ENCODE peak calls at places on chromosomes 5 and 9, in six cellular contexts. Z is trophoblast cell, K is H1, U is IMR-90, L is mesenchymal stem cell, V is neuronal stem cell. E is an unnamed sample.

GRCh38 chr5:125149503-125149902 is 403.1 kb upstream of the ZNF608 start:
- DNase-seq in Z (no peak), K (no peak), U (no peak), L (peak; percentile 61), V (no peak), E (no peak)

GRCh38 chr9:87383341-87384150 is 114.1 kb upstream of the DAPK1 start:
- DNase-seq in Z (no peak), K (no peak), U (no peak), L (no peak), V (no peak), E (no peak)

GRCh38 chr9:69325409-69326212 is 596 bp downstream of the ENTREP1 start:
- DNase-seq in Z (peak; percentile 17), K (no peak), U (no peak), L (no peak), V (no peak), E (peak; percentile 52)

GRCh38 chr5:1243487-1244152 is 18.4 kb downstream of the SLC6A18 start:
- DNase-seq in Z (no peak), K (no peak), U (no peak), L (no peak), V (no peak), E (no peak)

GRCh38 chr5:125277494-125278154 is 531.2 kb upstream of the ZNF608 start:
- DNase-seq in Z (peak; percentile 63), K (no peak), U (peak; percentile 94), L (peak; percentile 67), V (no peak), E (no peak)

GRCh38 chr9:73133921-73134407 is 17.7 kb upstream of the ANXA1 start:
- DNase-seq in Z (peak; percentile 51), K (no peak), U (no peak), L (no peak), V (no peak), E (no peak)

GRCh38 chr5:14902826-14903560 is 31.4 kb upstream of the ANKH start:
- DNase-seq in Z (no peak), K (no peak), U (no peak), L (no peak), V (no peak), E (no peak)

GRCh38 chr9:132854832-132855231 is 23.3 kb downstream of the AK8 start:
- DNase-seq in Z (no peak), K (no peak), U (no peak), L (no peak), V (no peak), E (no peak)

GRCh38 chr5:115641948-115642347 is 16.1 kb upstream of the TMED7 start:
- DNase-seq in Z (peak; percentile 27), K (no peak), U (peak; percentile 11), L (no peak), V (no peak), E (no peak)

GRCh38 chr9:98793031-98793430 is 3.3 kb downstream of the ANKS6 start:
- DNase-seq in Z (no peak), K (no peak), U (no peak), L (no peak), V (no peak), E (no peak)

GRCh38 chr5:3218916-3219650 is 376.5 kb upstream of the IRX1 start:
- DNase-seq in Z (no peak), K (no peak), U (no peak), L (no peak), V (no peak), E (no peak)

GRCh38 chr5:178205010-178205748 is 846 bp downstream of the HNRNPAB start:
- DNase-seq in Z (peak; percentile 70), K (no peak), U (peak; percentile 62), L (peak; percentile 72), V (peak; percentile 46), E (peak; percentile 62)

GRCh38 chr5:169291877-169292276 is 9.1 kb downstream of the SLIT3 start:
- DNase-seq in Z (no peak), K (no peak), U (no peak), L (no peak), V (no peak), E (no peak)

GRCh38 chr5:63245271-63245670 is 666.7 kb downstream of the LRRC70 start:
- DNase-seq in Z (no peak), K (no peak), U (no peak), L (peak; percentile 50), V (no peak), E (no peak)

GRCh38 chr9:22079873-22080341 is 70.8 kb upstream of the CDKN2B start:
- DNase-seq in Z (peak; percentile 24), K (no peak), U (peak; percentile 87), L (peak; percentile 68), V (no peak), E (no peak)

GRCh38 chr5:97854871-97855762 is 672.1 kb upstream of the RIOK2 start:
- DNase-seq in Z (no peak), K (peak; percentile 7), U (peak; percentile 72), L (peak; percentile 45), V (no peak), E (peak; percentile 28)

GRCh38 chr9:91214086-91214485 is 147.6 kb downstream of the AUH start:
- DNase-seq in Z (peak; percentile 25), K (no peak), U (peak; percentile 39), L (no peak), V (no peak), E (no peak)

GRCh38 chr5:74357827-74358226 is 282.7 kb downstream of the ENC1 start:
- DNase-seq in Z (no peak), K (no peak), U (peak; percentile 19), L (no peak), V (no peak), E (no peak)

GRCh38 chr5:137566118-137566541 is 67.0 kb upstream of the SPOCK1 start:
- DNase-seq in Z (no peak), K (no peak), U (peak; percentile 7), L (no peak), V (no peak), E (no peak)

GRCh38 chr9:84404095-84404686 is 63.6 kb upstream of the SLC28A3 start:
- DNase-seq in Z (peak; percentile 24), K (no peak), U (no peak), L (peak; percentile 3), V (peak; percentile 23), E (peak; percentile 43)

GRCh38 chr5:142151436-142152382 is 43.1 kb downstream of the NDFIP1 start:
- DNase-seq in Z (peak; percentile 80), K (no peak), U (peak; percentile 89), L (peak; percentile 76), V (peak; percentile 64), E (no peak)

GRCh38 chr9:76216161-76216649 is 178.0 kb downstream of the RFK start:
- DNase-seq in Z (peak; percentile 75), K (no peak), U (peak; percentile 98), L (peak; percentile 95), V (no peak), E (no peak)
- H3K23ac ChIP-seq in Z (no peak overlapping the region), K (no peak overlapping the region), U (peak overlapping the region; percentile 93), L (no peak overlapping the region), V (no peak overlapping the region), E (no peak overlapping the region)

DNA sequence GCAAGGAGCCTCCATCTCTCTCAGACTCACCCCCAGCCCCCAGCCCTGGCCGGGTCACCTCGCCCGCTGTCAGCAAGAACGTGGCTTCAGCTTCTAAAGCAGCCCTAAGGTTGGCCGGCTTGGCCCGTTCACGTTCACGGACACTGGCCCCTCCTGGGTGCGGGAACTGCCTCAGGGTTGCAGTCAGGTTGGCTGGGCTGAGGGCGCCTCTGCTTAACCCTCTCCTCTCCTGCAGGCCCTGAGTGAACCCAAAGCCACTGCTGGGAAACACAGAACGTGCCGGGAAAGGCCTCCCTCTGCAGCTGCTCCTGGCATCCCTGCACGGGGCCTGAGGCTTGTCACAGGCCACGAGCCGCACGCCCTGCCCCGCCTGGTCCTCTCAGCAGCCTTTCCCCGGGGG is 40.1 kb upstream of the UBAC1 start:
- DNase-seq in Z (peak; percentile 12), K (no peak), U (no peak), L (no peak), V (no peak), E (no peak)
- H4K91ac ChIP-seq in Z (no peak overlapping the region), K (peak overlapping the region; percentile 27), U (no peak overlapping the region), L (no peak overlapping the region), V (no peak overlapping the region), E (no peak overlapping the region)

DNA sequence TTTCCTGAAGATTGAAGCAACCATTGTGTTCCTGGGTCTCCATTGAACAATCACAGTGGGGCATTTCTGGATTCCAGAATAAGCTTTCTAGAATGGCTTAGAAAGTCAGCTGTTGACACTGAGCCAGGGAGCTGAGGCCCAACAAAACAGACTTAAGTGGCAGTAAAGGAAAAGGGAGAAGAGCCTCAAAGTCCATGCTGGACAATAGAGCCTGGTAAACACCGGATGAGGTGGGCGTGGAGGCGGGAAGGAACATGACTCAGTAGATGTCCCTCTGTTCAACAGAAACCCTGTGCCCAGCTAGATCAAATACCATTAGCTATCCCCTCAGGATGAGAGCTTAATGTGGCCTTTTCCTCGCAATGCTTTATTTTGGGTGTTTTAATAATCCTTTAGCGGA is 14.7 kb downstream of the SPARC start:
- DNase-seq in Z (no peak), K (no peak), U (peak; percentile 63), L (peak; percentile 66), V (no peak), E (no peak)
- H3K23ac ChIP-seq in Z (no peak overlapping the region), K (no peak overlapping the region), U (peak overlapping the region; percentile 53), L (no peak overlapping the region), V (no peak overlapping the region), E (no peak overlapping the region)

GRCh38 chr5:114447084-114447773 is 85.4 kb downstream of the KCNN2 start:
- DNase-seq in Z (peak; percentile 23), K (no peak), U (peak; percentile 3), L (no peak), V (no peak), E (no peak)
- H4K91ac ChIP-seq in Z (no peak overlapping the region), K (no peak overlapping the region), U (no peak overlapping the region), L (no peak overlapping the region), V (no peak overlapping the region), E (no peak overlapping the region)

GRCh38 chr5:36251218-36251617 is 9.5 kb upstream of the NADK2 start:
- DNase-seq in Z (no peak), K (no peak), U (no peak), L (no peak), V (no peak), E (no peak)
- H3K23ac ChIP-seq in Z (no peak overlapping the region), K (no peak overlapping the region), U (no peak overlapping the region), L (no peak overlapping the region), V (no peak overlapping the region), E (no peak overlapping the region)

DNA sequence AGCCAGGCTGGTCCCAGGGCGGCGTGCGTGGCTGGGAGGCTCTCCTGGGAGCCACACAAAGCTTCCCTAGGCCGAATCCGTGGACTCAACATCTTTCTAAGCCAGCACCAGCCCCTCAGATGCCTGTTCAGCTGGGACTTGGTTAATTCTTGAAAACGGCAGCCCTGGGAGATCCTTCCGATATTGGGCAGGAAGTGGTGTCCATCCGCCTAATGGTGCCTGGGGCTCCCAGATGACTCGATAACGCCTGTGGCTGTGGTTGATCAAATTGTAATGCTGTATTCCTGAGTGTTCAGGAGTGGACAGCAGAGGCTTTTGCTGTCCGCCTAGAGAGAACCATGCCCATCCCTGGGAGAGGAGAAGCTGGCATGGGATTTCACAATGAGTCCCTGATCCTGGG is 14.1 kb downstream of the KCNT1 start:
- DNase-seq in Z (no peak), K (no peak), U (no peak), L (no peak), V (no peak), E (no peak)
- H4K91ac ChIP-seq in Z (no peak overlapping the region), K (no peak overlapping the region), U (no peak overlapping the region), L (no peak overlapping the region), V (no peak overlapping the region), E (no peak overlapping the region)

GRCh38 chr5:72834919-72835318 is 18.5 kb downstream of the TNPO1 start:
- DNase-seq in Z (peak; percentile 84), K (no peak), U (no peak), L (no peak), V (no peak), E (no peak)
- H3K23ac ChIP-seq in Z (peak overlapping the region; percentile 69), K (no peak overlapping the region), U (no peak overlapping the region), L (no peak overlapping the region), V (no peak overlapping the region), E (no peak overlapping the region)